ENCODE peak calls at places on chromosomes 11 and 22, in six cellular contexts. One of them, this sample, is unnamed.

GRCh38 chr22:44534335-44534734 is 36.3 kb upstream of the RTL6 start:
- DNase-seq in thoracic aorta: no peak
- DNase-seq in choroid plexus epithelial cell: no peak
- DNase-seq in NCI-H1436: no peak
- DNase-seq in amniotic stem cell: no peak
- DNase-seq in activated naive CD4-positive, alpha-beta T cell treated with anti-CD3 and anti-CD28 coated beads, Interleukin-2, amount 50 U/mL, for 16 hours: no peak
- DNase-seq in this sample: no peak

GRCh38 chr11:126862664-126863247 is 137.8 kb downstream of the KIRREL3 start:
- DNase-seq in NCI-H1436: peak; percentile 15
- DNase-seq in thoracic aorta: no peak
- DNase-seq in choroid plexus epithelial cell: no peak
- DNase-seq in amniotic stem cell: no peak
- DNase-seq in activated naive CD4-positive, alpha-beta T cell treated with anti-CD3 and anti-CD28 coated beads, Interleukin-2, amount 50 U/mL, for 16 hours: no peak
- DNase-seq in this sample: no peak

GRCh38 chr11:73259406-73260126 is 12.6 kb upstream of the P2RY6 start:
- DNase-seq in choroid plexus epithelial cell: no peak
- DNase-seq in activated naive CD4-positive, alpha-beta T cell treated with anti-CD3 and anti-CD28 coated beads, Interleukin-2, amount 50 U/mL, for 16 hours: no peak
- DNase-seq in amniotic stem cell: no peak
- DNase-seq in NCI-H1436: no peak
- DNase-seq in thoracic aorta: no peak
- DNase-seq in this sample: no peak

GRCh38 chr22:29000641-29001040 is 61.0 kb downstream of the C22orf31 start:
- DNase-seq in NCI-H1436: no peak
- DNase-seq in amniotic stem cell: no peak
- DNase-seq in activated naive CD4-positive, alpha-beta T cell treated with anti-CD3 and anti-CD28 coated beads, Interleukin-2, amount 50 U/mL, for 16 hours: no peak
- DNase-seq in choroid plexus epithelial cell: no peak
- DNase-seq in thoracic aorta: no peak
- DNase-seq in this sample: no peak

GRCh38 chr11:125393331-125393730 is 102.7 kb downstream of the FEZ1 start:
- DNase-seq in amniotic stem cell: no peak
- DNase-seq in activated naive CD4-positive, alpha-beta T cell treated with anti-CD3 and anti-CD28 coated beads, Interleukin-2, amount 50 U/mL, for 16 hours: no peak
- DNase-seq in choroid plexus epithelial cell: no peak
- DNase-seq in thoracic aorta: no peak
- DNase-seq in NCI-H1436: no peak
- DNase-seq in this sample: no peak

GRCh38 chr22:36756031-36756430 is 19.9 kb downstream of the IFT27 start:
- DNase-seq in NCI-H1436: no peak
- DNase-seq in thoracic aorta: no peak
- DNase-seq in choroid plexus epithelial cell: no peak
- DNase-seq in activated naive CD4-positive, alpha-beta T cell treated with anti-CD3 and anti-CD28 coated beads, Interleukin-2, amount 50 U/mL, for 16 hours: no peak
- DNase-seq in amniotic stem cell: no peak
- DNase-seq in this sample: no peak

GRCh38 chr22:39177791-39178190 is 25.3 kb upstream of the CBX7 start:
- DNase-seq in activated naive CD4-positive, alpha-beta T cell treated with anti-CD3 and anti-CD28 coated beads, Interleukin-2, amount 50 U/mL, for 16 hours: no peak
- DNase-seq in amniotic stem cell: no peak
- DNase-seq in NCI-H1436: no peak
- DNase-seq in thoracic aorta: no peak
- DNase-seq in choroid plexus epithelial cell: no peak
- DNase-seq in this sample: no peak

GRCh38 chr11:46637546-46637945 is 20.2 kb downstream of the ATG13 start:
- DNase-seq in NCI-H1436: no peak
- DNase-seq in amniotic stem cell: no peak
- DNase-seq in thoracic aorta: no peak
- DNase-seq in choroid plexus epithelial cell: no peak
- DNase-seq in activated naive CD4-positive, alpha-beta T cell treated with anti-CD3 and anti-CD28 coated beads, Interleukin-2, amount 50 U/mL, for 16 hours: no peak
- DNase-seq in this sample: no peak

GRCh38 chr11:67369801-67370284 is 3.6 kb downstream of the CLCF1 start:
- DNase-seq in thoracic aorta: no peak
- DNase-seq in activated naive CD4-positive, alpha-beta T cell treated with anti-CD3 and anti-CD28 coated beads, Interleukin-2, amount 50 U/mL, for 16 hours: no peak
- DNase-seq in NCI-H1436: no peak
- DNase-seq in choroid plexus epithelial cell: peak; percentile 65
- DNase-seq in amniotic stem cell: no peak
- DNase-seq in this sample: no peak

GRCh38 chr11:75673977-75674582 is 5.2 kb upstream of the MAP6 start:
- DNase-seq in activated naive CD4-positive, alpha-beta T cell treated with anti-CD3 and anti-CD28 coated beads, Interleukin-2, amount 50 U/mL, for 16 hours: no peak
- DNase-seq in NCI-H1436: no peak
- DNase-seq in amniotic stem cell: no peak
- DNase-seq in thoracic aorta: no peak
- DNase-seq in choroid plexus epithelial cell: peak; percentile 63
- DNase-seq in this sample: peak; percentile 83

GRCh38 chr22:36470994-36471331 is 10.5 kb downstream of the TXN2 start:
- DNase-seq in NCI-H1436: no peak
- DNase-seq in thoracic aorta: no peak
- DNase-seq in choroid plexus epithelial cell: peak; percentile 75
- DNase-seq in amniotic stem cell: no peak
- DNase-seq in activated naive CD4-positive, alpha-beta T cell treated with anti-CD3 and anti-CD28 coated beads, Interleukin-2, amount 50 U/mL, for 16 hours: no peak
- DNase-seq in this sample: no peak

GRCh38 chr11:40388097-40388818 is 1071.2 kb downstream of the LRRC4C start:
- DNase-seq in NCI-H1436: no peak
- DNase-seq in activated naive CD4-positive, alpha-beta T cell treated with anti-CD3 and anti-CD28 coated beads, Interleukin-2, amount 50 U/mL, for 16 hours: no peak
- DNase-seq in thoracic aorta: no peak
- DNase-seq in choroid plexus epithelial cell: no peak
- DNase-seq in amniotic stem cell: peak; percentile 38
- DNase-seq in this sample: peak; percentile 36

GRCh38 chr22:27349456-27349855 is 452.1 kb downstream of the MN1 start:
- DNase-seq in NCI-H1436: no peak
- DNase-seq in activated naive CD4-positive, alpha-beta T cell treated with anti-CD3 and anti-CD28 coated beads, Interleukin-2, amount 50 U/mL, for 16 hours: no peak
- DNase-seq in choroid plexus epithelial cell: peak; percentile 76
- DNase-seq in amniotic stem cell: no peak
- DNase-seq in thoracic aorta: no peak
- DNase-seq in this sample: no peak

GRCh38 chr11:122721964-122722266 is 66.4 kb downstream of the UBASH3B start:
- DNase-seq in choroid plexus epithelial cell: peak; percentile 97
- DNase-seq in activated naive CD4-positive, alpha-beta T cell treated with anti-CD3 and anti-CD28 coated beads, Interleukin-2, amount 50 U/mL, for 16 hours: no peak
- DNase-seq in NCI-H1436: no peak
- DNase-seq in amniotic stem cell: peak; percentile 52
- DNase-seq in thoracic aorta: no peak
- DNase-seq in this sample: peak; percentile 86

GRCh38 chr11:94067010-94067409 is 45.9 kb downstream of the HEPHL1 start:
- DNase-seq in NCI-H1436: no peak
- DNase-seq in thoracic aorta: no peak
- DNase-seq in amniotic stem cell: no peak
- DNase-seq in choroid plexus epithelial cell: peak; percentile 70
- DNase-seq in activated naive CD4-positive, alpha-beta T cell treated with anti-CD3 and anti-CD28 coated beads, Interleukin-2, amount 50 U/mL, for 16 hours: no peak
- DNase-seq in this sample: peak; percentile 5

GRCh38 chr11:94658888-94659287 is 91.7 kb downstream of the PIWIL4 start:
- DNase-seq in NCI-H1436: no peak
- DNase-seq in amniotic stem cell: no peak
- DNase-seq in thoracic aorta: no peak
- DNase-seq in choroid plexus epithelial cell: no peak
- DNase-seq in activated naive CD4-positive, alpha-beta T cell treated with anti-CD3 and anti-CD28 coated beads, Interleukin-2, amount 50 U/mL, for 16 hours: no peak
- DNase-seq in this sample: no peak

GRCh38 chr11:73468590-73469161 is 92.5 kb downstream of the RELT start:
- DNase-seq in amniotic stem cell: no peak
- DNase-seq in activated naive CD4-positive, alpha-beta T cell treated with anti-CD3 and anti-CD28 coated beads, Interleukin-2, amount 50 U/mL, for 16 hours: no peak
- DNase-seq in NCI-H1436: no peak
- DNase-seq in thoracic aorta: no peak
- DNase-seq in choroid plexus epithelial cell: no peak
- DNase-seq in this sample: no peak

GRCh38 chr22:40922484-40923303 is 28.5 kb upstream of the RBX1 start:
- DNase-seq in NCI-H1436: peak; percentile 33
- DNase-seq in amniotic stem cell: peak; percentile 37
- DNase-seq in choroid plexus epithelial cell: peak; percentile 85
- DNase-seq in activated naive CD4-positive, alpha-beta T cell treated with anti-CD3 and anti-CD28 coated beads, Interleukin-2, amount 50 U/mL, for 16 hours: no peak
- DNase-seq in thoracic aorta: no peak
- DNase-seq in this sample: peak; percentile 52

GRCh38 chr11:46930089-46930488 is 6.5 kb upstream of the CSTPP1 start:
- DNase-seq in activated naive CD4-positive, alpha-beta T cell treated with anti-CD3 and anti-CD28 coated beads, Interleukin-2, amount 50 U/mL, for 16 hours: no peak
- DNase-seq in NCI-H1436: no peak
- DNase-seq in thoracic aorta: no peak
- DNase-seq in amniotic stem cell: no peak
- DNase-seq in choroid plexus epithelial cell: peak; percentile 59
- DNase-seq in this sample: peak; percentile 65

GRCh38 chr11:47923667-47924066 is 56.7 kb upstream of the PTPRJ start:
- DNase-seq in choroid plexus epithelial cell: peak; percentile 46
- DNase-seq in thoracic aorta: no peak
- DNase-seq in NCI-H1436: no peak
- DNase-seq in activated naive CD4-positive, alpha-beta T cell treated with anti-CD3 and anti-CD28 coated beads, Interleukin-2, amount 50 U/mL, for 16 hours: no peak
- DNase-seq in amniotic stem cell: no peak
- DNase-seq in this sample: peak; percentile 53

GRCh38 chr11:73956876-73957653 is 6.2 kb downstream of the DNAJB13 start:
- DNase-seq in choroid plexus epithelial cell: no peak
- DNase-seq in amniotic stem cell: no peak
- DNase-seq in thoracic aorta: no peak
- DNase-seq in activated naive CD4-positive, alpha-beta T cell treated with anti-CD3 and anti-CD28 coated beads, Interleukin-2, amount 50 U/mL, for 16 hours: no peak
- DNase-seq in NCI-H1436: no peak
- DNase-seq in this sample: no peak

GRCh38 chr22:20763630-20764029 is 10.3 kb upstream of the SERPIND1 start:
- DNase-seq in NCI-H1436: no peak
- DNase-seq in amniotic stem cell: no peak
- DNase-seq in thoracic aorta: no peak
- DNase-seq in activated naive CD4-positive, alpha-beta T cell treated with anti-CD3 and anti-CD28 coated beads, Interleukin-2, amount 50 U/mL, for 16 hours: no peak
- DNase-seq in choroid plexus epithelial cell: peak; percentile 27
- DNase-seq in this sample: no peak

GRCh38 chr11:25928076-25928475 is 403.9 kb upstream of the ANO3 start:
- DNase-seq in choroid plexus epithelial cell: peak; percentile 1
- DNase-seq in NCI-H1436: no peak
- DNase-seq in activated naive CD4-positive, alpha-beta T cell treated with anti-CD3 and anti-CD28 coated beads, Interleukin-2, amount 50 U/mL, for 16 hours: no peak
- DNase-seq in thoracic aorta: no peak
- DNase-seq in amniotic stem cell: no peak
- DNase-seq in this sample: no peak

GRCh38 chr11:16891170-16891569 is 123.0 kb downstream of the PLEKHA7 start:
- DNase-seq in activated naive CD4-positive, alpha-beta T cell treated with anti-CD3 and anti-CD28 coated beads, Interleukin-2, amount 50 U/mL, for 16 hours: no peak
- DNase-seq in NCI-H1436: no peak
- DNase-seq in choroid plexus epithelial cell: no peak
- DNase-seq in thoracic aorta: no peak
- DNase-seq in amniotic stem cell: no peak
- DNase-seq in this sample: no peak

This sample was measured in RPMI7951.